ENCODE peak calls at places on chromosomes 16 and 17, in four cellular contexts. One of them, this sample, is unnamed. For H3K4me1, the result is how much of the 10 kb centered on the place peaks cover.

GRCh38 chr17:29048440-29049360 is 5.8 kb downstream of the PIPOX start:
- DNase-seq in Peyer's patch: no peak
- DNase-seq in breast epithelium: no peak
- DNase-seq in heart left ventricle: no peak
- DNase-seq in this sample: no peak

GRCh38 chr16:30948956-30949654 is at the start of gene ORAI3:
- DNase-seq in Peyer's patch: peak
- DNase-seq in breast epithelium: peak
- DNase-seq in heart left ventricle: peak
- DNase-seq in this sample: peak

GRCh38 chr16:16960785-16961184 is 510.0 kb downstream of the XYLT1 start:
- DNase-seq in Peyer's patch: no peak
- DNase-seq in breast epithelium: no peak
- DNase-seq in heart left ventricle: no peak
- DNase-seq in this sample: no peak

GRCh38 chr17:63514974-63515373 is 8.2 kb upstream of the KCNH6 start:
- DNase-seq in Peyer's patch: no peak
- DNase-seq in breast epithelium: no peak
- DNase-seq in heart left ventricle: no peak
- DNase-seq in this sample: no peak

GRCh38 chr16:66741971-66742396 is 9.4 kb downstream of the DYNC1LI2 start:
- DNase-seq in Peyer's patch: no peak
- DNase-seq in breast epithelium: no peak
- DNase-seq in heart left ventricle: peak
- DNase-seq in this sample: no peak

GRCh38 chr16:78321611-78322010 is 222.2 kb downstream of the WWOX start:
- DNase-seq in Peyer's patch: no peak
- DNase-seq in breast epithelium: no peak
- DNase-seq in heart left ventricle: no peak
- DNase-seq in this sample: no peak

GRCh38 chr16:25006504-25007055 is 8.6 kb downstream of the ARHGAP17 start:
- DNase-seq in Peyer's patch: no peak
- DNase-seq in breast epithelium: no peak
- DNase-seq in heart left ventricle: no peak
- DNase-seq in this sample: no peak

GRCh38 chr17:82328141-82328993 is 5.2 kb downstream of the SECTM1 start:
- DNase-seq in Peyer's patch: no peak
- DNase-seq in breast epithelium: no peak
- DNase-seq in heart left ventricle: no peak
- DNase-seq in this sample: peak

GRCh38 chr17:40671282-40671681 is 6.3 kb upstream of the KRT222 start:
- DNase-seq in Peyer's patch: no peak
- DNase-seq in breast epithelium: no peak
- DNase-seq in heart left ventricle: no peak
- DNase-seq in this sample: no peak

GRCh38 chr16:57843400-57843799 is 41.1 kb upstream of the KIFC3 start:
- DNase-seq in Peyer's patch: no peak
- DNase-seq in breast epithelium: no peak
- DNase-seq in heart left ventricle: no peak
- DNase-seq in this sample: no peak

GRCh38 chr17:39792523-39793221 is 54.9 kb downstream of the GRB7 start:
- DNase-seq in Peyer's patch: no peak
- DNase-seq in breast epithelium: no peak
- DNase-seq in heart left ventricle: no peak
- DNase-seq in this sample: no peak

GRCh38 chr17:44102845-44103622 is 20.4 kb downstream of the HDAC5 start:
- DNase-seq in Peyer's patch: no peak
- DNase-seq in breast epithelium: no peak
- DNase-seq in heart left ventricle: peak
- DNase-seq in this sample: no peak

GRCh38 chr17:47607481-47607880 is 42.2 kb upstream of the KPNB1 start:
- DNase-seq in Peyer's patch: no peak
- DNase-seq in breast epithelium: no peak
- DNase-seq in heart left ventricle: no peak
- DNase-seq in this sample: no peak

GRCh38 chr16:14549789-14550153 is 80.3 kb downstream of the PARN start:
- DNase-seq in Peyer's patch: no peak
- DNase-seq in breast epithelium: no peak
- DNase-seq in heart left ventricle: peak
- DNase-seq in this sample: peak

GRCh38 chr16:66176111-66176510 is 190.4 kb upstream of the CDH5 start:
- DNase-seq in Peyer's patch: no peak
- DNase-seq in breast epithelium: no peak
- DNase-seq in heart left ventricle: no peak
- DNase-seq in this sample: no peak

GRCh38 chr16:70746040-70746707 is 54.8 kb downstream of the VAC14 start:
- DNase-seq in Peyer's patch: peak
- DNase-seq in breast epithelium: peak
- DNase-seq in heart left ventricle: no peak
- DNase-seq in this sample: peak

GRCh38 chr17:14940112-14940945 is 324.8 kb downstream of the PMP22 start:
- DNase-seq in Peyer's patch: no peak
- DNase-seq in breast epithelium: no peak
- DNase-seq in heart left ventricle: no peak
- DNase-seq in this sample: no peak

GRCh38 chr16:10552998-10553491 is 27.4 kb downstream of the EMP2 start:
- DNase-seq in Peyer's patch: peak
- DNase-seq in breast epithelium: no peak
- DNase-seq in heart left ventricle: peak
- DNase-seq in this sample: no peak

GRCh38 chr17:48244814-48245213 is 137.2 kb downstream of the SNX11 start:
- DNase-seq in Peyer's patch: no peak
- DNase-seq in breast epithelium: no peak
- DNase-seq in heart left ventricle: no peak
- DNase-seq in this sample: no peak

GRCh38 chr16:9594047-9594446 is 502.6 kb downstream of the HAPSTR1 start:
- DNase-seq in Peyer's patch: no peak
- DNase-seq in breast epithelium: no peak
- DNase-seq in heart left ventricle: no peak
- DNase-seq in this sample: no peak

GRCh38 chr17:32569171-32570080 is 82.6 kb downstream of the CDK5R1 start:
- DNase-seq in Peyer's patch: no peak
- DNase-seq in breast epithelium: no peak
- DNase-seq in heart left ventricle: no peak
- DNase-seq in this sample: no peak

GRCh38 chr17:78973196-78973595 is 6.5 kb downstream of the LGALS3BP start:
- DNase-seq in Peyer's patch: no peak
- DNase-seq in breast epithelium: no peak
- DNase-seq in heart left ventricle: no peak
- DNase-seq in this sample: no peak

GRCh38 chr17:37718383-37719048 is 26.3 kb downstream of the HNF1B start:
- DNase-seq in Peyer's patch: no peak
- DNase-seq in breast epithelium: no peak
- DNase-seq in heart left ventricle: no peak
- DNase-seq in this sample: no peak

GRCh38 chr17:45050680-45051059 is 762 bp downstream of the DCAKD start:
- DNase-seq in Peyer's patch: peak
- DNase-seq in breast epithelium: no peak
- DNase-seq in heart left ventricle: no peak
- DNase-seq in this sample: peak

GRCh38 chr17:8082312-8082711 is 5.2 kb downstream of the ALOX12B start:
- DNase-seq in Peyer's patch: no peak
- DNase-seq in breast epithelium: no peak
- DNase-seq in heart left ventricle: no peak
- DNase-seq in this sample: no peak

GRCh38 chr17:32127156-32127897 is 15.0 kb upstream of the RHOT1 start:
- DNase-seq in Peyer's patch: peak
- DNase-seq in breast epithelium: peak
- DNase-seq in heart left ventricle: peak
- DNase-seq in this sample: peak

GRCh38 chr16:47983999-47984580 is 171.7 kb downstream of the ABCC12 start:
- DNase-seq in Peyer's patch: no peak
- DNase-seq in breast epithelium: no peak
- DNase-seq in heart left ventricle: no peak
- DNase-seq in this sample: no peak

GRCh38 chr17:36132421-36132831 is 28.8 kb downstream of the CCL4 start:
- DNase-seq in Peyer's patch: no peak
- DNase-seq in breast epithelium: no peak
- DNase-seq in heart left ventricle: no peak
- DNase-seq in this sample: no peak

GRCh38 chr17:45131616-45132301 is 556 bp downstream of the PLCD3 start:
- DNase-seq in Peyer's patch: no peak
- DNase-seq in breast epithelium: no peak
- DNase-seq in heart left ventricle: peak
- DNase-seq in this sample: peak

GRCh38 chr16:2751577-2752034 is 832 bp upstream of the SRRM2 start:
- DNase-seq in Peyer's patch: peak
- DNase-seq in breast epithelium: no peak
- DNase-seq in heart left ventricle: no peak
- DNase-seq in this sample: no peak

GRCh38 chr17:40316571-40317344 is 7.8 kb downstream of the RARA start:
- DNase-seq in Peyer's patch: peak
- DNase-seq in breast epithelium: peak
- DNase-seq in heart left ventricle: peak
- DNase-seq in this sample: peak

GRCh38 chr17:11618861-11619566 is 20.7 kb downstream of the DNAH9 start:
- DNase-seq in Peyer's patch: no peak
- DNase-seq in breast epithelium: peak
- DNase-seq in heart left ventricle: peak
- DNase-seq in this sample: no peak

GRCh38 chr17:78853926-78854394 is 13.3 kb upstream of the USP36 start:
- DNase-seq in Peyer's patch: no peak
- DNase-seq in breast epithelium: no peak
- DNase-seq in heart left ventricle: no peak
- DNase-seq in this sample: no peak

GRCh38 chr16:12775689-12776236 is 27.9 kb downstream of the CPPED1 start:
- DNase-seq in Peyer's patch: no peak
- DNase-seq in breast epithelium: no peak
- DNase-seq in heart left ventricle: no peak
- DNase-seq in this sample: no peak

GRCh38 chr17:57489321-57489720 is 233.0 kb downstream of the MSI2 start:
- DNase-seq in Peyer's patch: no peak
- DNase-seq in breast epithelium: no peak
- DNase-seq in heart left ventricle: no peak
- DNase-seq in this sample: no peak
- H3K27ac ChIP-seq in Peyer's patch: no peak
- H3K27ac ChIP-seq in breast epithelium: no peak
- H3K27ac ChIP-seq in heart left ventricle: no peak
- H3K27ac ChIP-seq in this sample: no peak

GRCh38 chr17:55734128-55734781 is 11.6 kb upstream of the TMEM100 start:
- DNase-seq in Peyer's patch: no peak
- DNase-seq in breast epithelium: no peak
- DNase-seq in heart left ventricle: no peak
- DNase-seq in this sample: no peak

GRCh38 chr17:55737976-55738501 is 12.8 kb upstream of the PCTP start:
- DNase-seq in Peyer's patch: no peak
- DNase-seq in breast epithelium: no peak
- DNase-seq in heart left ventricle: no peak
- DNase-seq in this sample: no peak

GRCh38 chr17:55731586-55732250 is 9.1 kb upstream of the TMEM100 start:
- DNase-seq in Peyer's patch: no peak
- DNase-seq in breast epithelium: no peak
- DNase-seq in heart left ventricle: peak
- DNase-seq in this sample: peak

GRCh38 chr17:55740515-55741352 is 10.1 kb upstream of the PCTP start:
- DNase-seq in Peyer's patch: no peak
- DNase-seq in breast epithelium: no peak
- DNase-seq in heart left ventricle: no peak
- DNase-seq in this sample: no peak

GRCh38 chr17:55735784-55736405 is 13.2 kb upstream of the TMEM100 start:
- DNase-seq in Peyer's patch: peak
- DNase-seq in breast epithelium: no peak
- DNase-seq in heart left ventricle: peak
- DNase-seq in this sample: no peak
- H3K4me1 ChIP-seq in Peyer's patch: under half
- H3K4me1 ChIP-seq in breast epithelium: under half
- H3K4me1 ChIP-seq in heart left ventricle: under half
- H3K4me1 ChIP-seq in this sample: under half

DNA sequence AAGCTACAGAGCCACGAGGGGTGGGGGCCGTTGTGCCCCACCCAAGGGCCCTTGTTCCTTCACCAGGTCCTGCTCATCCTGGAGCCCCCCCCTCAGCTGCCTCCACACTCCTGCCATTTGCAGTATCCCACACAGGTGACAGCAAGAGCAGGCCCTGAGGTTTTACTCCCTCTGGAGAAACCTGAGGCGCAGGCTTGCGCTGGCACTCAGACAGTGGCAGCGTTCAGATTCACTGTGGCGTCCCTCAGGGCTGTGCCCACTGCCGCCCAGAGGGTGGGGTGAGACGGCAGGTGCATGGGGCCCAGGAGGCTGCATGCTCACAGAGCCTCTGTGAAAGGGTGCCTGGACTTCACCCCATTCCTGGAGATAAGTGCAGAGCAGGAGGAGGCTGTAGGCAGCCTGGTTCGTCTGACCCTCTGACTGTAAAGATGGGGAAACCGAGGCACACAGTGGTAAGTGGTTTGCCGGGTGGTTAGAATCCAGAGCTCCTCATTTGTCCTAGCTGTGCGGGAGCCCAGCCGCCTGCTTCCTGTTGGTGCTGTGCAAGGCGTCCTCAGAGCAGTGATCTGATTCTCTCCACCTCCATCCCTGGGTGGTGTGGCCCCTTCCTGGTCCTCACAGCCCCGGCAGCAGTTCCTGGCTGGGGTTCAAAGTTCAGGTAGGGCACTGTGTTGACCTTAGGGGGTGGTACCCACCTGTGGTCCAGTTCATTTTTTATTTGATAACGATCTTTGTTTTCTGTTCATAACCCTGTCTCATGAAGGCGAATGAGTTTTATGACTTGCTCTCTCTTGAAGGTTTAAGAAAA is 1.6 kb downstream of the SPIRE2 start:
- DNase-seq in Peyer's patch: no peak
- DNase-seq in breast epithelium: no peak
- DNase-seq in heart left ventricle: no peak
- DNase-seq in this sample: no peak
- TF ChIP-seq POLR2A in Peyer's patch: peak
- TF ChIP-seq POLR2A in breast epithelium: no peak
- TF ChIP-seq POLR2A in heart left ventricle: no peak
- TF ChIP-seq POLR2A in this sample: no peak

GRCh38 chr17:2064980-2065785 is 10.3 kb downstream of the HIC1 start:
- DNase-seq in Peyer's patch: no peak
- DNase-seq in breast epithelium: no peak
- DNase-seq in heart left ventricle: peak
- DNase-seq in this sample: no peak
- H3K27ac ChIP-seq in Peyer's patch: peak
- H3K27ac ChIP-seq in breast epithelium: peak
- H3K27ac ChIP-seq in heart left ventricle: peak
- H3K27ac ChIP-seq in this sample: peak

DNA sequence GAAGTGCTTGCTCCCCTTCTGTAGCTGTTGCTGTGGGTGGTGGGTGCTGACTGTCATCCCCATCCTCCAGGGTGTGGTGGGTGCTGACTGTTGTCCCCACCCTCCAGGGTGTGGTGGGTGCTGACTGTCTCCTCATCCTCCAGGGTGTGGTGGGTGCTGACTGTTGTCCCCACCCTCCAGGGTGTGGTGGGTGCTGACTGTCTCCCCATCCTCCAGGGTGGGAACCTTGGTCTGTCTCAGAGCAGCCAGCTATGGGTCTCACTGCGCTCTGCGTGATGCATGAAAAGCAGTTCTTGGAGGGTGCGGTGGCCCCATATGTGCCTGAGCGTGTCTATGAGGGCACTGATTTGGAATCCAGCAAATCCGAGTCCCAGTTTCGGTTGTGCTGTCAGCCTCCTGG is 163.9 kb downstream of the RPTOR start:
- DNase-seq in Peyer's patch: no peak
- DNase-seq in breast epithelium: no peak
- DNase-seq in heart left ventricle: no peak
- DNase-seq in this sample: no peak
- H3K4me1 ChIP-seq in Peyer's patch: under half
- H3K4me1 ChIP-seq in breast epithelium: under half
- H3K4me1 ChIP-seq in heart left ventricle: under half
- H3K4me1 ChIP-seq in this sample: under half

This sample was measured in right lobe of liver.